ENCODE peak calls at places on chromosomes 12 and 14, in nine cellular contexts. One of them, this sample, is unnamed.

GRCh38 chr12:90253674-90254181 is 545.1 kb upstream of the ATP2B1 start:
- DNase-seq in gastrocnemius medialis: peak; percentile 87
- DNase-seq in HCT116: peak; percentile 92
- DNase-seq in endodermal cell: peak; percentile 68
- DNase-seq in mucosa of descending colon: peak; percentile 80
- DNase-seq in mesendoderm: peak; percentile 61
- DNase-seq in adrenal gland: peak; percentile 21
- DNase-seq in iPS DF 6.9: no peak
- DNase-seq in CD8-positive, alpha-beta T cell: peak; percentile 5
- DNase-seq in this sample: peak; percentile 80

GRCh38 chr12:98698603-98699463 is 53.7 kb downstream of the APAF1 start:
- DNase-seq in mucosa of descending colon: no peak
- DNase-seq in HCT116: peak; percentile 31
- DNase-seq in gastrocnemius medialis: peak; percentile 7
- DNase-seq in iPS DF 6.9: peak; percentile 50
- DNase-seq in endodermal cell: peak; percentile 47
- DNase-seq in adrenal gland: peak; percentile 80
- DNase-seq in CD8-positive, alpha-beta T cell: peak; percentile 9
- DNase-seq in mesendoderm: peak; percentile 81
- DNase-seq in this sample: peak; percentile 53

GRCh38 chr12:481422-481821 is 21.7 kb downstream of the B4GALNT3 start:
- DNase-seq in adrenal gland: peak; percentile 41
- DNase-seq in HCT116: no peak
- DNase-seq in CD8-positive, alpha-beta T cell: no peak
- DNase-seq in gastrocnemius medialis: peak; percentile 36
- DNase-seq in mucosa of descending colon: no peak
- DNase-seq in endodermal cell: peak; percentile 49
- DNase-seq in mesendoderm: no peak
- DNase-seq in iPS DF 6.9: no peak
- DNase-seq in this sample: peak; percentile 26

GRCh38 chr12:103771466-103771865 is 69.6 kb downstream of the NT5DC3 start:
- DNase-seq in endodermal cell: peak; percentile 93
- DNase-seq in mesendoderm: peak; percentile 84
- DNase-seq in mucosa of descending colon: no peak
- DNase-seq in gastrocnemius medialis: no peak
- DNase-seq in iPS DF 6.9: no peak
- DNase-seq in CD8-positive, alpha-beta T cell: no peak
- DNase-seq in HCT116: no peak
- DNase-seq in adrenal gland: peak; percentile 58
- DNase-seq in this sample: peak; percentile 62

GRCh38 chr12:13347241-13348043 is 150.9 kb downstream of the EMP1 start:
- DNase-seq in mesendoderm: no peak
- DNase-seq in mucosa of descending colon: no peak
- DNase-seq in iPS DF 6.9: no peak
- DNase-seq in endodermal cell: no peak
- DNase-seq in HCT116: peak; percentile 27
- DNase-seq in adrenal gland: no peak
- DNase-seq in gastrocnemius medialis: no peak
- DNase-seq in CD8-positive, alpha-beta T cell: no peak
- DNase-seq in this sample: peak; percentile 43

GRCh38 chr12:123139926-123140674 is 10.8 kb downstream of the PITPNM2 start:
- DNase-seq in adrenal gland: peak; percentile 79
- DNase-seq in mesendoderm: peak; percentile 57
- DNase-seq in iPS DF 6.9: no peak
- DNase-seq in endodermal cell: peak; percentile 69
- DNase-seq in CD8-positive, alpha-beta T cell: no peak
- DNase-seq in HCT116: no peak
- DNase-seq in gastrocnemius medialis: no peak
- DNase-seq in mucosa of descending colon: no peak
- DNase-seq in this sample: no peak

GRCh38 chr14:88242426-88242825 is 80.6 kb downstream of the KCNK10 start:
- DNase-seq in mucosa of descending colon: no peak
- DNase-seq in mesendoderm: no peak
- DNase-seq in HCT116: no peak
- DNase-seq in iPS DF 6.9: no peak
- DNase-seq in CD8-positive, alpha-beta T cell: no peak
- DNase-seq in gastrocnemius medialis: no peak
- DNase-seq in endodermal cell: no peak
- DNase-seq in adrenal gland: no peak
- DNase-seq in this sample: no peak

GRCh38 chr14:50822501-50823042 is 8.4 kb downstream of the NIN start:
- DNase-seq in iPS DF 6.9: no peak
- DNase-seq in CD8-positive, alpha-beta T cell: no peak
- DNase-seq in HCT116: no peak
- DNase-seq in mesendoderm: no peak
- DNase-seq in adrenal gland: no peak
- DNase-seq in gastrocnemius medialis: no peak
- DNase-seq in mucosa of descending colon: no peak
- DNase-seq in endodermal cell: no peak
- DNase-seq in this sample: no peak

GRCh38 chr14:36719823-36720222 is 58.2 kb downstream of the PAX9 start:
- DNase-seq in HCT116: no peak
- DNase-seq in gastrocnemius medialis: no peak
- DNase-seq in adrenal gland: no peak
- DNase-seq in endodermal cell: no peak
- DNase-seq in iPS DF 6.9: no peak
- DNase-seq in CD8-positive, alpha-beta T cell: no peak
- DNase-seq in mesendoderm: no peak
- DNase-seq in mucosa of descending colon: no peak
- DNase-seq in this sample: no peak

GRCh38 chr12:124233041-124233836 is 61.7 kb upstream of the RFLNA start:
- DNase-seq in CD8-positive, alpha-beta T cell: no peak
- DNase-seq in endodermal cell: no peak
- DNase-seq in gastrocnemius medialis: no peak
- DNase-seq in mesendoderm: no peak
- DNase-seq in adrenal gland: no peak
- DNase-seq in mucosa of descending colon: no peak
- DNase-seq in iPS DF 6.9: no peak
- DNase-seq in HCT116: no peak
- DNase-seq in this sample: no peak

GRCh38 chr12:94491489-94491888 is 31.8 kb upstream of the CEP83 start:
- DNase-seq in HCT116: no peak
- DNase-seq in CD8-positive, alpha-beta T cell: no peak
- DNase-seq in endodermal cell: no peak
- DNase-seq in gastrocnemius medialis: no peak
- DNase-seq in iPS DF 6.9: no peak
- DNase-seq in mesendoderm: no peak
- DNase-seq in mucosa of descending colon: no peak
- DNase-seq in adrenal gland: no peak
- DNase-seq in this sample: no peak

GRCh38 chr14:70811065-70811464 is 1.8 kb upstream of the MAP3K9 start:
- DNase-seq in mesendoderm: no peak
- DNase-seq in HCT116: no peak
- DNase-seq in gastrocnemius medialis: no peak
- DNase-seq in adrenal gland: no peak
- DNase-seq in endodermal cell: no peak
- DNase-seq in CD8-positive, alpha-beta T cell: no peak
- DNase-seq in iPS DF 6.9: no peak
- DNase-seq in mucosa of descending colon: no peak
- DNase-seq in this sample: no peak

GRCh38 chr14:29064305-29064704 is 297.7 kb downstream of the FOXG1 start:
- DNase-seq in adrenal gland: no peak
- DNase-seq in mesendoderm: no peak
- DNase-seq in gastrocnemius medialis: no peak
- DNase-seq in mucosa of descending colon: no peak
- DNase-seq in iPS DF 6.9: no peak
- DNase-seq in endodermal cell: no peak
- DNase-seq in CD8-positive, alpha-beta T cell: no peak
- DNase-seq in HCT116: no peak
- DNase-seq in this sample: no peak

GRCh38 chr12:3099146-3099545 is 22.0 kb downstream of the TSPAN9 start:
- DNase-seq in mucosa of descending colon: no peak
- DNase-seq in adrenal gland: no peak
- DNase-seq in HCT116: no peak
- DNase-seq in mesendoderm: no peak
- DNase-seq in gastrocnemius medialis: no peak
- DNase-seq in iPS DF 6.9: no peak
- DNase-seq in CD8-positive, alpha-beta T cell: no peak
- DNase-seq in endodermal cell: no peak
- DNase-seq in this sample: no peak

GRCh38 chr14:105931808-105932483 is 405.6 kb downstream of the TMEM121 start:
- DNase-seq in iPS DF 6.9: no peak
- DNase-seq in endodermal cell: peak; percentile 7
- DNase-seq in mucosa of descending colon: no peak
- DNase-seq in mesendoderm: no peak
- DNase-seq in HCT116: no peak
- DNase-seq in gastrocnemius medialis: no peak
- DNase-seq in CD8-positive, alpha-beta T cell: no peak
- DNase-seq in adrenal gland: no peak
- DNase-seq in this sample: peak; percentile 55

GRCh38 chr12:52812073-52812400 is 1.9 kb downstream of the KRT4 start:
- DNase-seq in iPS DF 6.9: no peak
- DNase-seq in HCT116: no peak
- DNase-seq in gastrocnemius medialis: no peak
- DNase-seq in mucosa of descending colon: no peak
- DNase-seq in mesendoderm: no peak
- DNase-seq in CD8-positive, alpha-beta T cell: no peak
- DNase-seq in endodermal cell: no peak
- DNase-seq in adrenal gland: no peak
- DNase-seq in this sample: no peak

DNA sequence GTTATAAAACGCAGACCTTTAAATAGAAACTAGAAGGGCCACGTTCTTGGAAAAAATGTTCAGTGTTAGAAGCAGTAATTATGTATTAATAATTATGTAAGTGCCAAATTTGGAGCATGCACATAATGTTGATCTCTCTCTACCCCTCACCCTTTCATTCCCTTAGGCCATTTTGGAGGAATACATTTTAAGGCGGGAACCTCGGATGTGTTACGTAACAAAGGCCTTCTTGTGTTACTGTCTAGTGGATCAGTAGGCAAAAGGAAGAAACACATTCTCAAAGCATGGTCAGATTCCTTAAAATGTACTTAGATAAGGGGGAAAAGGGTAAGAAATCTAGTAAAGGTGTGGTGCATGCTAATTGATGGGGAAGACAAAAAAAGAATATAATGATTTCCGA is 52.7 kb downstream of the RASSF3 start:
- DNase-seq in iPS DF 6.9: no peak
- DNase-seq in gastrocnemius medialis: no peak
- DNase-seq in mucosa of descending colon: no peak
- DNase-seq in adrenal gland: no peak
- DNase-seq in mesendoderm: no peak
- DNase-seq in endodermal cell: no peak
- DNase-seq in CD8-positive, alpha-beta T cell: no peak
- DNase-seq in HCT116: no peak
- DNase-seq in this sample: no peak
- H3K4me1 ChIP-seq in iPS DF 6.9: peaks cover 8% of the 10 kb centered on the region
- H3K4me1 ChIP-seq in gastrocnemius medialis: no peaks in the 10 kb centered on the region
- H3K4me1 ChIP-seq in mucosa of descending colon: peaks cover 30% of the 10 kb centered on the region
- H3K4me1 ChIP-seq in adrenal gland: peaks cover 64% of the 10 kb centered on the region
- H3K4me1 ChIP-seq in mesendoderm: peaks cover 11% of the 10 kb centered on the region
- H3K4me1 ChIP-seq in endodermal cell: peaks cover 23% of the 10 kb centered on the region
- H3K4me1 ChIP-seq in CD8-positive, alpha-beta T cell: peaks cover 85% of the 10 kb centered on the region
- H3K4me1 ChIP-seq in HCT116: peaks cover 18% of the 10 kb centered on the region
- H3K4me1 ChIP-seq in this sample: no peaks in the 10 kb centered on the region

GRCh38 chr14:94483729-94484275 is 7.8 kb upstream of the SERPINA9 start:
- DNase-seq in endodermal cell: no peak
- DNase-seq in mucosa of descending colon: no peak
- DNase-seq in mesendoderm: no peak
- DNase-seq in iPS DF 6.9: no peak
- DNase-seq in gastrocnemius medialis: no peak
- DNase-seq in HCT116: no peak
- DNase-seq in CD8-positive, alpha-beta T cell: no peak
- DNase-seq in adrenal gland: no peak
- DNase-seq in this sample: no peak
- H3K4me1 ChIP-seq in endodermal cell: peaks cover 7% of the 10 kb centered on the region
- H3K4me1 ChIP-seq in mucosa of descending colon: no peaks in the 10 kb centered on the region
- H3K4me1 ChIP-seq in mesendoderm: peaks cover 2% of the 10 kb centered on the region
- H3K4me1 ChIP-seq in iPS DF 6.9: peaks cover 5% of the 10 kb centered on the region
- H3K4me1 ChIP-seq in gastrocnemius medialis: no peaks in the 10 kb centered on the region
- H3K4me1 ChIP-seq in HCT116: peaks cover 13% of the 10 kb centered on the region
- H3K4me1 ChIP-seq in CD8-positive, alpha-beta T cell: peaks cover 7% of the 10 kb centered on the region
- H3K4me1 ChIP-seq in adrenal gland: no peaks in the 10 kb centered on the region
- H3K4me1 ChIP-seq in this sample: no peaks in the 10 kb centered on the region

GRCh38 chr14:75539562-75540478 is 17.6 kb downstream of the BATF start:
- DNase-seq in iPS DF 6.9: no peak
- DNase-seq in HCT116: no peak
- DNase-seq in mesendoderm: no peak
- DNase-seq in adrenal gland: no peak
- DNase-seq in CD8-positive, alpha-beta T cell: no peak
- DNase-seq in endodermal cell: no peak
- DNase-seq in mucosa of descending colon: no peak
- DNase-seq in gastrocnemius medialis: no peak
- DNase-seq in this sample: no peak

GRCh38 chr14:75542585-75543091 is 20.4 kb downstream of the BATF start:
- DNase-seq in endodermal cell: no peak
- DNase-seq in gastrocnemius medialis: no peak
- DNase-seq in adrenal gland: peak; percentile 81
- DNase-seq in mesendoderm: peak; percentile 23
- DNase-seq in HCT116: no peak
- DNase-seq in iPS DF 6.9: no peak
- DNase-seq in CD8-positive, alpha-beta T cell: peak; percentile 32
- DNase-seq in mucosa of descending colon: peak; percentile 83
- DNase-seq in this sample: no peak

GRCh38 chr14:75540479-75540851 is 18.2 kb downstream of the BATF start:
- DNase-seq in HCT116: no peak
- DNase-seq in iPS DF 6.9: no peak
- DNase-seq in CD8-positive, alpha-beta T cell: no peak
- DNase-seq in mesendoderm: no peak
- DNase-seq in endodermal cell: no peak
- DNase-seq in adrenal gland: no peak
- DNase-seq in mucosa of descending colon: no peak
- DNase-seq in gastrocnemius medialis: no peak
- DNase-seq in this sample: no peak

GRCh38 chr14:75537071-75537470 is 14.8 kb downstream of the BATF start:
- DNase-seq in HCT116: no peak
- DNase-seq in mucosa of descending colon: no peak
- DNase-seq in CD8-positive, alpha-beta T cell: no peak
- DNase-seq in adrenal gland: no peak
- DNase-seq in endodermal cell: no peak
- DNase-seq in iPS DF 6.9: no peak
- DNase-seq in gastrocnemius medialis: no peak
- DNase-seq in mesendoderm: no peak
- DNase-seq in this sample: no peak

DNA sequence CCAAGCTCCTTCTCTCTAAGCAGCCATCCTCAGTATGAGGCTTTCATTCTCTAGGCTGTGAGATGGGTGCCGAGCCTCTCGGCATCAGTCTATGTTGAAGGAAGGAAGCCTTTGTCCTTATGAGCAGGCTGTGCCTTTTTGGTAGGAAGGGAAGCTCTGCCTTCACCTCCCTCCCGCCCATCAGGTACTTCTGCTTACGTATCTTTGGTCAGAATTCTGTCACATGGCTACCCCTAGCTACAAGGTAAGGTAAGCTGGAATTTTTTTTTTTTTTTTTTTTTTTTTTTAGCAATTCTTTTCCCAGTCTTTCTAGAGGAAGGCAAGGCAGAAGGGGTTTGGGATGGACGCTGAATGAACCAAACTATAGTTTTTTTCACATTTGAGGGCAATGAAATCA is 16.9 kb downstream of the BATF start:
- DNase-seq in gastrocnemius medialis: no peak
- DNase-seq in CD8-positive, alpha-beta T cell: no peak
- DNase-seq in mesendoderm: no peak
- DNase-seq in adrenal gland: no peak
- DNase-seq in endodermal cell: no peak
- DNase-seq in iPS DF 6.9: no peak
- DNase-seq in mucosa of descending colon: no peak
- DNase-seq in HCT116: no peak
- DNase-seq in this sample: no peak
- H3K4me1 ChIP-seq in gastrocnemius medialis: peaks cover 21% of the 10 kb centered on the region
- H3K4me1 ChIP-seq in CD8-positive, alpha-beta T cell: peaks cover 35% of the 10 kb centered on the region
- H3K4me1 ChIP-seq in mesendoderm: no peaks in the 10 kb centered on the region
- H3K4me1 ChIP-seq in adrenal gland: peaks cover 32% of the 10 kb centered on the region
- H3K4me1 ChIP-seq in endodermal cell: no peaks in the 10 kb centered on the region
- H3K4me1 ChIP-seq in iPS DF 6.9: no peaks in the 10 kb centered on the region
- H3K4me1 ChIP-seq in mucosa of descending colon: peaks cover 4% of the 10 kb centered on the region
- H3K4me1 ChIP-seq in HCT116: no peaks in the 10 kb centered on the region
- H3K4me1 ChIP-seq in this sample: no peaks in the 10 kb centered on the region

GRCh38 chr14:93970967-93971634 is 5.3 kb downstream of the ASB2 start:
- DNase-seq in adrenal gland: no peak
- DNase-seq in iPS DF 6.9: no peak
- DNase-seq in gastrocnemius medialis: no peak
- DNase-seq in HCT116: no peak
- DNase-seq in CD8-positive, alpha-beta T cell: peak; percentile 37
- DNase-seq in mesendoderm: no peak
- DNase-seq in endodermal cell: no peak
- DNase-seq in mucosa of descending colon: peak; percentile 73
- DNase-seq in this sample: no peak
- H3K4me1 ChIP-seq in adrenal gland: no peaks in the 10 kb centered on the region
- H3K4me1 ChIP-seq in iPS DF 6.9: no peaks in the 10 kb centered on the region
- H3K4me1 ChIP-seq in gastrocnemius medialis: peaks cover 70% of the 10 kb centered on the region
- H3K4me1 ChIP-seq in HCT116: peaks cover 11% of the 10 kb centered on the region
- H3K4me1 ChIP-seq in CD8-positive, alpha-beta T cell: peaks cover 12% of the 10 kb centered on the region
- H3K4me1 ChIP-seq in mesendoderm: no peaks in the 10 kb centered on the region
- H3K4me1 ChIP-seq in endodermal cell: no peaks in the 10 kb centered on the region
- H3K4me1 ChIP-seq in mucosa of descending colon: no peaks in the 10 kb centered on the region
- H3K4me1 ChIP-seq in this sample: no peaks in the 10 kb centered on the region